ENCODE peak calls at places on chromosomes 3 and 15, in ten cellular contexts. One of them, this sample, is unnamed.

GRCh38 chr3:151990696-151991376 is 117.4 kb downstream of the SUCNR1 start:
- DNase-seq in neural progenitor cell: no peak
- DNase-seq in cardiac muscle cell: no peak
- DNase-seq in lower leg skin: no peak
- DNase-seq in H1: no peak
- DNase-seq in breast epithelium: no peak
- DNase-seq in astrocyte: no peak
- DNase-seq in neural crest cell: no peak
- DNase-seq in HFFc6: no peak
- DNase-seq in A549: no peak
- DNase-seq in this sample: no peak

GRCh38 chr3:142117052-142117451 is 32.3 kb downstream of the TFDP2 start:
- DNase-seq in neural progenitor cell: no peak
- DNase-seq in cardiac muscle cell: no peak
- DNase-seq in lower leg skin: no peak
- DNase-seq in H1: no peak
- DNase-seq in breast epithelium: no peak
- DNase-seq in astrocyte: peak
- DNase-seq in neural crest cell: no peak
- DNase-seq in HFFc6: peak
- DNase-seq in A549: no peak
- DNase-seq in this sample: no peak

GRCh38 chr15:51759557-51760070 is 8.2 kb downstream of the TMOD2 start:
- DNase-seq in neural progenitor cell: peak
- DNase-seq in cardiac muscle cell: peak
- DNase-seq in lower leg skin: no peak
- DNase-seq in H1: peak
- DNase-seq in breast epithelium: no peak
- DNase-seq in astrocyte: peak
- DNase-seq in neural crest cell: no peak
- DNase-seq in HFFc6: peak
- DNase-seq in A549: no peak
- DNase-seq in this sample: no peak

GRCh38 chr15:47682661-47683060 is 34.6 kb upstream of the SEMA6D start:
- DNase-seq in neural progenitor cell: no peak
- DNase-seq in cardiac muscle cell: no peak
- DNase-seq in lower leg skin: no peak
- DNase-seq in H1: no peak
- DNase-seq in breast epithelium: no peak
- DNase-seq in astrocyte: no peak
- DNase-seq in neural crest cell: no peak
- DNase-seq in HFFc6: no peak
- DNase-seq in A549: no peak
- DNase-seq in this sample: no peak

GRCh38 chr3:153284282-153284938 is 122.4 kb downstream of the RAP2B start:
- DNase-seq in neural progenitor cell: no peak
- DNase-seq in cardiac muscle cell: no peak
- DNase-seq in lower leg skin: peak
- DNase-seq in H1: no peak
- DNase-seq in breast epithelium: peak
- DNase-seq in astrocyte: peak
- DNase-seq in neural crest cell: no peak
- DNase-seq in HFFc6: peak
- DNase-seq in A549: peak
- DNase-seq in this sample: peak

GRCh38 chr15:74200871-74201419 is 1.6 kb downstream of the STRA6 start:
- DNase-seq in neural progenitor cell: peak
- DNase-seq in cardiac muscle cell: peak
- DNase-seq in lower leg skin: no peak
- DNase-seq in H1: no peak
- DNase-seq in breast epithelium: no peak
- DNase-seq in astrocyte: peak
- DNase-seq in neural crest cell: no peak
- DNase-seq in HFFc6: no peak
- DNase-seq in A549: no peak
- DNase-seq in this sample: no peak

GRCh38 chr15:78370013-78370412 is 29.9 kb downstream of the CRABP1 start:
- DNase-seq in neural progenitor cell: no peak
- DNase-seq in cardiac muscle cell: no peak
- DNase-seq in lower leg skin: no peak
- DNase-seq in H1: no peak
- DNase-seq in breast epithelium: no peak
- DNase-seq in astrocyte: no peak
- DNase-seq in neural crest cell: no peak
- DNase-seq in HFFc6: no peak
- DNase-seq in A549: no peak
- DNase-seq in this sample: no peak

GRCh38 chr3:141858312-141858711 is 18.1 kb upstream of the ATP1B3 start:
- DNase-seq in neural progenitor cell: no peak
- DNase-seq in cardiac muscle cell: no peak
- DNase-seq in lower leg skin: no peak
- DNase-seq in H1: no peak
- DNase-seq in breast epithelium: no peak
- DNase-seq in astrocyte: no peak
- DNase-seq in neural crest cell: no peak
- DNase-seq in HFFc6: no peak
- DNase-seq in A549: no peak
- DNase-seq in this sample: no peak

GRCh38 chr3:54968546-54969172 is 40.8 kb upstream of the LRTM1 start:
- DNase-seq in neural progenitor cell: peak
- DNase-seq in cardiac muscle cell: no peak
- DNase-seq in lower leg skin: no peak
- DNase-seq in H1: no peak
- DNase-seq in breast epithelium: no peak
- DNase-seq in astrocyte: peak
- DNase-seq in neural crest cell: no peak
- DNase-seq in HFFc6: peak
- DNase-seq in A549: no peak
- DNase-seq in this sample: no peak

GRCh38 chr15:22904736-22905135 is 66.3 kb downstream of the NIPA2 start:
- DNase-seq in neural progenitor cell: no peak
- DNase-seq in cardiac muscle cell: no peak
- DNase-seq in lower leg skin: no peak
- DNase-seq in H1: no peak
- DNase-seq in breast epithelium: no peak
- DNase-seq in astrocyte: no peak
- DNase-seq in neural crest cell: no peak
- DNase-seq in HFFc6: no peak
- DNase-seq in A549: no peak
- DNase-seq in this sample: no peak

GRCh38 chr15:56042982-56043980 is 49.9 kb upstream of the NEDD4 start:
- DNase-seq in neural progenitor cell: no peak
- DNase-seq in cardiac muscle cell: no peak
- DNase-seq in lower leg skin: no peak
- DNase-seq in H1: no peak
- DNase-seq in breast epithelium: no peak
- DNase-seq in astrocyte: no peak
- DNase-seq in neural crest cell: no peak
- DNase-seq in HFFc6: no peak
- DNase-seq in A549: no peak
- DNase-seq in this sample: no peak

DNA sequence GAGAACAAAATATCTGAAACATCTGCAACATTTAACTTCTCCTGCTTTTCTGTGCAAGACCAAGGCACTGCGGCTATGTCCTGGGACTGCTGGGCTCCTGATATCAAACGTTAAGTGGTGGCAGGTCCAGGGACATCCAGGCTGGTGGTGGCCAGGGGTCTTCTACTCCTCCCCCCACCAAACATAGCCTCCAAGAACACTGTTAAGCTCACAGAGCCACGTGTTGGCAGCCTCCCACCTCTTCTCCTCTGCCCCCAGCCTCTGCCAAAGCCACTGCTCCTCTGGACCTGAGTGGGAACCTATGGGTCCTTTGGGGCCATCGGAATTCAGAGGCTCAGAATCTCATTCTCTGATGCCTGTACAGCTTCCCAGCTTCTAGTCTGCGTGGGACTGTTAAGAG is 325.7 kb downstream of the ARRDC4 start:
- DNase-seq in neural progenitor cell: no peak
- DNase-seq in cardiac muscle cell: no peak
- DNase-seq in lower leg skin: no peak
- DNase-seq in H1: no peak
- DNase-seq in breast epithelium: no peak
- DNase-seq in astrocyte: no peak
- DNase-seq in neural crest cell: no peak
- DNase-seq in HFFc6: no peak
- DNase-seq in A549: no peak
- DNase-seq in this sample: no peak
- TF ChIP-seq CTCF in neural progenitor cell: no peak
- TF ChIP-seq CTCF in cardiac muscle cell: no peak
- TF ChIP-seq CTCF in lower leg skin: no peak
- TF ChIP-seq CTCF in H1: no peak
- TF ChIP-seq CTCF in breast epithelium: no peak
- TF ChIP-seq CTCF in astrocyte: no peak
- TF ChIP-seq CTCF in neural crest cell: no peak
- TF ChIP-seq CTCF in HFFc6: no peak
- TF ChIP-seq CTCF in A549: no peak
- TF ChIP-seq CTCF in this sample: no peak

GRCh38 chr15:77112819-77113569 is 42.1 kb upstream of the TSPAN3 start:
- DNase-seq in neural progenitor cell: peak
- DNase-seq in cardiac muscle cell: peak
- DNase-seq in lower leg skin: no peak
- DNase-seq in H1: peak
- DNase-seq in breast epithelium: no peak
- DNase-seq in astrocyte: no peak
- DNase-seq in neural crest cell: no peak
- DNase-seq in HFFc6: no peak
- DNase-seq in A549: no peak
- DNase-seq in this sample: no peak
- TF ChIP-seq CTCF in neural progenitor cell: peak
- TF ChIP-seq CTCF in cardiac muscle cell: no peak
- TF ChIP-seq CTCF in lower leg skin: no peak
- TF ChIP-seq CTCF in H1: peak
- TF ChIP-seq CTCF in breast epithelium: no peak
- TF ChIP-seq CTCF in astrocyte: no peak
- TF ChIP-seq CTCF in neural crest cell: peak
- TF ChIP-seq CTCF in HFFc6: peak
- TF ChIP-seq CTCF in A549: no peak
- TF ChIP-seq CTCF in this sample: no peak

GRCh38 chr3:14915636-14916222 is 31.7 kb upstream of the NR2C2 start:
- DNase-seq in neural progenitor cell: no peak
- DNase-seq in cardiac muscle cell: no peak
- DNase-seq in lower leg skin: no peak
- DNase-seq in H1: no peak
- DNase-seq in breast epithelium: no peak
- DNase-seq in astrocyte: no peak
- DNase-seq in neural crest cell: no peak
- DNase-seq in HFFc6: no peak
- DNase-seq in A549: no peak
- DNase-seq in this sample: no peak

GRCh38 chr3:14914777-14915113 is 32.6 kb upstream of the NR2C2 start:
- DNase-seq in neural progenitor cell: no peak
- DNase-seq in cardiac muscle cell: no peak
- DNase-seq in lower leg skin: no peak
- DNase-seq in H1: no peak
- DNase-seq in breast epithelium: no peak
- DNase-seq in astrocyte: no peak
- DNase-seq in neural crest cell: no peak
- DNase-seq in HFFc6: no peak
- DNase-seq in A549: no peak
- DNase-seq in this sample: no peak

GRCh38 chr3:14911651-14912050 is 35.7 kb upstream of the NR2C2 start:
- DNase-seq in neural progenitor cell: no peak
- DNase-seq in cardiac muscle cell: no peak
- DNase-seq in lower leg skin: no peak
- DNase-seq in H1: no peak
- DNase-seq in breast epithelium: no peak
- DNase-seq in astrocyte: no peak
- DNase-seq in neural crest cell: no peak
- DNase-seq in HFFc6: no peak
- DNase-seq in A549: no peak
- DNase-seq in this sample: no peak

GRCh38 chr3:14913071-14913925 is 34.1 kb upstream of the NR2C2 start:
- DNase-seq in neural progenitor cell: no peak
- DNase-seq in cardiac muscle cell: no peak
- DNase-seq in lower leg skin: no peak
- DNase-seq in H1: no peak
- DNase-seq in breast epithelium: no peak
- DNase-seq in astrocyte: no peak
- DNase-seq in neural crest cell: no peak
- DNase-seq in HFFc6: no peak
- DNase-seq in A549: no peak
- DNase-seq in this sample: no peak

DNA sequence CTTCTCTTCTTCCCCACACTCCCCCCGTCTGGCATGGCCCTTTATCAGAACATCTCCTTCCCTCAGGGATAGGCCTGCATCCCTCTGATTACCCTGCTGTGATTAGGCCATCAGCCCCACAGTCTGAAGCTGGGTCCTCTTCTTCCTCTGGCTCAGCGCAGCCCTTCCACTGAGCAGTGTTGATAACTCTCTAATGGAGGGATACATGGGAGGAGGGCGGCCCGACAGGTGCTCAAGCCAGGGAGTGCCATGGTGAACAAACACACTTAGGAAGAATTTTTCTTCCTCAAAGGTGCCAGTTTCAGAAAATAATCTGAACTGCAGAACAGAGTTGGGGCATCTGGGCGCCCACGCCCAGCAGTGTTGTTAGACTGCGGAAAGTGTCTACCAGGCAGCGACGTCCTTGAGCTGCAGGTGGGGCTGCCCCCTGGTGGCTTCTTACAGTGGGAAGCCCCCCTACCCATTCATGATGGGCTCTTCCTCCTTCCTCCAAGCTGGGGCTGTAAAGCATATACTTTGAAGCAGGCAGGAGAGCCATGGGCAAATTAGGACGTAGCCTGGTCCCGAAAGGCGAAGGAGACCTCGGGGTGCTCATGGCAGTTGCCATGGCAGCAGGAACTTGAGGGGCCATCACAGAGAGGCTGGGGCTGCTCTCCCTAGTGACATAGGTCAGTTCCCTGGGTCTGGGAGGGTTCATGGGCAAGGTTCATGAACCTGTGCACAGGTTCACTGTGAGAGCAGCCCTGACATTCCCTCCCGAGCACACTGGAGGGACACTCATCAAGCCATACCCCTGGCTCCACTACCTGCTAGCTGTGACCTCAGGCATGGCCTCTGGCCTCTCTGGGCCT is 33.2 kb upstream of the NR2C2 start:
- DNase-seq in neural progenitor cell: peak
- DNase-seq in cardiac muscle cell: no peak
- DNase-seq in lower leg skin: no peak
- DNase-seq in H1: no peak
- DNase-seq in breast epithelium: no peak
- DNase-seq in astrocyte: no peak
- DNase-seq in neural crest cell: peak
- DNase-seq in HFFc6: no peak
- DNase-seq in A549: no peak
- DNase-seq in this sample: no peak
- TF ChIP-seq CTCF in neural progenitor cell: peak
- TF ChIP-seq CTCF in cardiac muscle cell: no peak
- TF ChIP-seq CTCF in lower leg skin: no peak
- TF ChIP-seq CTCF in H1: peak
- TF ChIP-seq CTCF in breast epithelium: no peak
- TF ChIP-seq CTCF in astrocyte: no peak
- TF ChIP-seq CTCF in neural crest cell: peak
- TF ChIP-seq CTCF in HFFc6: peak
- TF ChIP-seq CTCF in A549: no peak
- TF ChIP-seq CTCF in this sample: no peak

DNA sequence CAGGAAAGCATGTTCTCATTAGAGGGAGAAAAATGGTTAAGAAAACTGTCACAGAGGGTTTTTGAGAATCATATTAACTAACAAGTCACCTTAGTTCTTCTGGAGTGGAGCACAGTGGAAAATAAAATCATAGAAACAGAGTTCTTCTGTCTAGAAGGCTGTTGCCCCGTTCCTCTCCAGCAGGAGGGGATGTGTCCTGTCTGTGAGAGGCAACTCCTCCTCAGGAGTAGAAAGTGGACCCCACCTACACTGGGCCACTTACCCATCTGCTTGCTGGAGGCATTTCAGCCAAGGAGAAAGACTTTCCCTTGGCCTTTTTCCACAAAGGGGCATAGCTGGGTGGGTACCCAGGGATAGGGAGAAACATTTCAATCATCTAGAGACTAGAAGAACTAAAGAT is 106.6 kb downstream of the SSR3 start:
- DNase-seq in neural progenitor cell: peak
- DNase-seq in cardiac muscle cell: peak
- DNase-seq in lower leg skin: no peak
- DNase-seq in H1: peak
- DNase-seq in breast epithelium: no peak
- DNase-seq in astrocyte: no peak
- DNase-seq in neural crest cell: no peak
- DNase-seq in HFFc6: no peak
- DNase-seq in A549: peak
- DNase-seq in this sample: no peak
- TF ChIP-seq CTCF in neural progenitor cell: peak
- TF ChIP-seq CTCF in cardiac muscle cell: peak
- TF ChIP-seq CTCF in lower leg skin: no peak
- TF ChIP-seq CTCF in H1: peak
- TF ChIP-seq CTCF in breast epithelium: no peak
- TF ChIP-seq CTCF in astrocyte: peak
- TF ChIP-seq CTCF in neural crest cell: peak
- TF ChIP-seq CTCF in HFFc6: peak
- TF ChIP-seq CTCF in A549: no peak
- TF ChIP-seq CTCF in this sample: no peak